ENCODE peak calls at places on chromosome 2, in five cellular contexts. F is H9, S is mesenchymal stem cell, P is trophoblast cell, T is H1. L is an unnamed sample.

GRCh38 chr2:7685342-7686015 is 768.3 kb downstream of the RNF144A start:
- DNase-seq in F (no peak), S (peak), P (no peak), T (no peak), L (no peak)

GRCh38 chr2:219561179-219562048 is 9.9 kb downstream of the OBSL1 start:
- DNase-seq in F (peak), S (no peak), P (no peak), T (no peak), L (no peak)

GRCh38 chr2:151570191-151570590 is 160.5 kb downstream of the RIF1 start:
- DNase-seq in F (no peak), S (no peak), P (no peak), T (no peak), L (no peak)

GRCh38 chr2:120017201-120017600 is 4.3 kb downstream of the EPB41L5 start:
- DNase-seq in F (no peak), S (no peak), P (no peak), T (no peak), L (no peak)

GRCh38 chr2:119647440-119648169 is 31.4 kb upstream of the TMEM177 start:
- DNase-seq in F (no peak), S (no peak), P (no peak), T (no peak), L (no peak)

GRCh38 chr2:174901075-174901474 is 104.1 kb downstream of the CHN1 start:
- DNase-seq in F (no peak), S (no peak), P (no peak), T (no peak), L (no peak)

GRCh38 chr2:61423714-61424113 is 47.2 kb downstream of the USP34 start:
- DNase-seq in F (no peak), S (peak), P (no peak), T (no peak), L (no peak)

GRCh38 chr2:241901018-241901380 is 31.5 kb downstream of the RTP5 start:
- DNase-seq in F (peak), S (no peak), P (no peak), T (no peak), L (no peak)

GRCh38 chr2:99804969-99805368 is 315.2 kb upstream of the REV1 start:
- DNase-seq in F (no peak), S (no peak), P (no peak), T (no peak), L (no peak)

GRCh38 chr2:105324732-105325131 is 4.8 kb downstream of the TGFBRAP1 start:
- DNase-seq in F (no peak), S (peak), P (peak), T (no peak), L (no peak)

GRCh38 chr2:234420406-234420805 is 76.5 kb downstream of the ARL4C start:
- DNase-seq in F (no peak), S (no peak), P (no peak), T (no peak), L (no peak)

GRCh38 chr2:197215988-197216979 is 94.3 kb downstream of the ANKRD44 start:
- DNase-seq in F (no peak), S (peak), P (no peak), T (no peak), L (no peak)

GRCh38 chr2:219542931-219543595 is 546 bp downstream of the CHPF start:
- DNase-seq in F (no peak), S (peak), P (peak), T (no peak), L (no peak)

GRCh38 chr2:75560022-75560767 is 544 bp downstream of the EVA1A start:
- DNase-seq in F (peak), S (peak), P (no peak), T (no peak), L (peak)

GRCh38 chr2:184040230-184040629 is 558.1 kb upstream of the ZNF804A start:
- DNase-seq in F (no peak), S (peak), P (no peak), T (no peak), L (no peak)

GRCh38 chr2:186485576-186485870 is 537 bp upstream of the ZC3H15 start:
- DNase-seq in F (no peak), S (no peak), P (no peak), T (no peak), L (no peak)

GRCh38 chr2:225002656-225003045 is 39.6 kb downstream of the DOCK10 start:
- DNase-seq in F (no peak), S (no peak), P (no peak), T (no peak), L (no peak)

GRCh38 chr2:190511104-190511503 is 23.4 kb downstream of the NEMP2 start:
- DNase-seq in F (no peak), S (peak), P (no peak), T (no peak), L (no peak)

GRCh38 chr2:22904126-22904684 is 480.8 kb upstream of the KLHL29 start:
- DNase-seq in F (peak), S (no peak), P (no peak), T (peak), L (peak)

GRCh38 chr2:8540552-8541055 is 141.3 kb upstream of the ID2 start:
- DNase-seq in F (peak), S (no peak), P (no peak), T (no peak), L (no peak)

GRCh38 chr2:165953306-165953654 is 296 bp downstream of the TTC21B start:
- DNase-seq in F (no peak), S (no peak), P (peak), T (no peak), L (no peak)

GRCh38 chr2:47360937-47361336 is 42.0 kb upstream of the MSH2 start:
- DNase-seq in F (no peak), S (peak), P (no peak), T (no peak), L (no peak)

GRCh38 chr2:39642054-39642742 is 23.5 kb upstream of the TMEM178A start:
- DNase-seq in F (no peak), S (peak), P (no peak), T (no peak), L (no peak)

GRCh38 chr2:53289309-53290006 is 478.1 kb upstream of the CHAC2 start:
- DNase-seq in F (no peak), S (no peak), P (no peak), T (no peak), L (no peak)

GRCh38 chr2:199128476-199129214 is 329.1 kb downstream of the SATB2 start:
- DNase-seq in F (no peak), S (no peak), P (no peak), T (no peak), L (no peak)

GRCh38 chr2:63588385-63589147 is at the start of the genes MDH1 and WDPCP:
- DNase-seq in F (peak), S (peak), P (peak), T (peak), L (peak)

GRCh38 chr2:186496401-186496800 is 10.3 kb downstream of the ZC3H15 start:
- DNase-seq in F (no peak), S (no peak), P (no peak), T (no peak), L (no peak)

GRCh38 chr2:235027558-235028214 is 75.9 kb downstream of the SH3BP4 start:
- DNase-seq in F (no peak), S (peak), P (no peak), T (no peak), L (no peak)

DNA sequence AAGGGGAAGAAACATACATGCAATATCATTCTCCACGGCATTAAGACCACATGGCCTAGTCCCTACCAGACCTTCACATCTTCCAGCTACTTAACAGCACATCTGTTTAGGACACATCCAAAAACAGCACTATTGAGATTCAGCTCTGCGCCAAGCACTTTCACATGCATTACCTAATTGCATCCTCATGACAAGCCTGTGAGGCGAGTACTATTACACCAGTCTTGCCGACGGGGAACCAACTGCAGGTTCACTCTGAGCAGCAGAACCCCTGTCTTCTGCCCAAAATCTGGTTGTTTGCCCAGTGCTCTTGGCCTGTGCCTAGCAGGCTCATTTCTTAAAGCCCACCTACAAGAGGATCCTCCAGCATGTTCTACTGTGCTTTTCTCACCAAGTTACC is 66.6 kb downstream of the AAK1 start:
- DNase-seq in F (no peak), S (no peak), P (no peak), T (no peak), L (no peak)
- H2BK12ac ChIP-seq in F (no peak), S (no peak), P (no peak), T (no peak), L (no peak)

GRCh38 chr2:195574305-195574704 is 82.7 kb upstream of the SLC39A10 start:
- DNase-seq in F (no peak), S (no peak), P (no peak), T (no peak), L (no peak)

GRCh38 chr2:195575021-195575420 is 82.0 kb upstream of the SLC39A10 start:
- DNase-seq in F (no peak), S (peak), P (no peak), T (no peak), L (no peak)

GRCh38 chr2:195572894-195573293 is 84.1 kb upstream of the SLC39A10 start:
- DNase-seq in F (no peak), S (no peak), P (no peak), T (no peak), L (no peak)

GRCh38 chr2:195575879-195576391 is 81.1 kb upstream of the SLC39A10 start:
- DNase-seq in F (no peak), S (peak), P (peak), T (no peak), L (no peak)

DNA sequence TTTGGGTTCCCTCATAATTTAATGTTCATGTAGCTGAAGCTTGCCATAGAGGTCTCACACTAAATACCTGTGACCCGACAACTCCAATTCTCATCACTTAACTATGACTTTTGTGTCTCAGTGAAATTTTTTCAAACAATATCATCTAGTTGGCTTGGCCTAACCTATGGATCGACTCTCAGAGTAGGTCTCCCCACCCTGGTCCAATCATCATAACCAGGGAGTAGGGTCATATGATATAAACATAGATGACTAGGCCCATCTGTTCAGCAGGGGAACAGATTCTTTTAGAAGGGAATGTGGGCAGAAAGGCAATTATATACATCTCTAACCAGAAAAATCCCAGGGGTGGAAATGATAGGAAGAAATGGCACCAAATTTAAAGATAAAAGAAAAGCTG is 83.7 kb upstream of the SLC39A10 start:
- DNase-seq in F (no peak), S (no peak), P (no peak), T (no peak), L (no peak)
- H2BK120ac ChIP-seq in F (no peak), S (no peak), P (no peak), T (no peak), L (no peak)

DNA sequence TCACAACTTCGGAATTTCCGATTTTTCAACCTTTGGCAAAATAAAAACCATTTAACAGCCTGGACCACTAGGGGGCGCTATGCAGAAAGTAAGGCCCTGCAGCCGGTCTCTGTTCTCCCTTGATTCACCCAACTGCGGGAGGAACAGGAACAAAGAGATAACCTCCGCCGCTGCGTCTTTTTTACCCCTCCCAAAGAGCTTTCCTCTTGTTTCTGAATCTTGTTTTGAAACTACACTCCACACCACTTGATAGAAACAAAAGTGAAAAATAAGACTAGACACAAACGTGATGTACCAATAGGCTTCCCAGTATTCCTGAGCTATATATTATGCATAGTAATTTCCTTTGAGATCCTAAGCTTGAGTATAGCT is 231.2 kb downstream of the MYO3B start:
- DNase-seq in F (peak), S (peak), P (peak), T (peak), L (peak)
- H2BK12ac ChIP-seq in F (no peak), S (no peak), P (no peak), T (no peak), L (no peak)

GRCh38 chr2:19127616-19128015 is 230.8 kb downstream of the OSR1 start:
- DNase-seq in F (no peak), S (no peak), P (no peak), T (no peak), L (no peak)

GRCh38 chr2:19124135-19124534 is 234.3 kb downstream of the OSR1 start:
- DNase-seq in F (no peak), S (peak), P (peak), T (no peak), L (no peak)

GRCh38 chr2:19125876-19126275 is 232.5 kb downstream of the OSR1 start:
- DNase-seq in F (no peak), S (no peak), P (peak), T (no peak), L (no peak)

GRCh38 chr2:19128148-19128547 is 230.3 kb downstream of the OSR1 start:
- DNase-seq in F (no peak), S (no peak), P (no peak), T (no peak), L (no peak)

DNA sequence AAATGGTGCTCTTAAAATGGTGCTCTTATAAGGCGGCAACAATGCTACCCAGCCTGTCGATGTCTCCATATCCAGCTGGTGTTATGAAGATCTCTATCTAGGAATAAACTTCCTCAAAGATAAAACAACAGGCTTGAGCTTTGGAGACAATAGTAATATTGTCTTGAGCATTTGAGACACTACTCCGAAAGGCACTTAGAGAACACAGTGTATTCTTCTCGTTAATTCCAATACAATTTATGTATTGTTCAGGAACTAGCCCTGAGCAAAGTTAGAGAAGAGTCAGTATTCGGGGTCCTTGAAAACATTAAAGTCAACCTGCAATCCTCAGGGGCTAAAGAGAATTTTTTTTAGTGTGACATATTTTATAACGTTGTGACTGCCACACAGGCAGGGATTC is 232.1 kb downstream of the OSR1 start:
- DNase-seq in F (no peak), S (no peak), P (no peak), T (no peak), L (no peak)
- H2BK120ac ChIP-seq in F (no peak), S (no peak), P (no peak), T (no peak), L (no peak)

DNA sequence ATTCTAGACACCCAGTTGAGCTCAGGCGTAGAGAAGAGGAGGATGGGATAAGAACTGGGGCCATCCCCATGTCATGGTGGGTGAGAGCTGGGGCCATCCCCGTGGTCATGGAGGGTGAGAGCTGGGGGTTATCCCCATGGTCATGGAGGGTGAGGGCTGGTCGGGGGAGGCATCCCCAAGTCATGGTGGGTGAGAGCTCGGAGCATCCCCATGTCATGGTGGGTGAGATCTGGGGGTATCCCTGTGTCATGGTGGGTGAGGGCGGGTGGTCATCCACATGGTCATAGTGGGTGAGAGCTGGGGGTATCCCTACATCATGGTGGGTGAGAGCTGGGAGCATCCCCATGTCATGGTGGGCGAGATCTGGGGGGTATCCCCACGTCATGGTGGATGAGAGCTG is 52.5 kb downstream of the IL1RL2 start:
- DNase-seq in F (no peak), S (no peak), P (no peak), T (no peak), L (no peak)
- H2BK12ac ChIP-seq in F (no peak), S (peak), P (no peak), T (no peak), L (no peak)

DNA sequence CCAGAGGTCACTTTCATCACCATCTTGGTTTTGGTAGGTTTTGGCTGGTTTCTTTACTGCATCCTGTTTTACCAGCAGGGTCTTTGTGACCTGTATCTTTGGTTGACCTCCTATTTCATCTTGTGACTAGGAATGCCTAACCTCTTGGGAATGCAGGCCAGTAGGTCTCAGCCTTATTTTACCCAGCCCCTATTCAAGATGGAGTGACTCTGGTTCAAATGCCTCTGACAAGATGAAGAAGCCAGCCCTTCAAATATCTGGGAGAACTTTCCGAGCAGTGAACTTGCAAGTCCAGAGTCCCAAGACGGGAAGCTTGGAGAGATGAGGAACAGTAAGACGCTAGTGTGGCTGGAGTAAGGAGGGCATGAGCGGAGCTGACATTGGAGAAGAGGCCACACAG is 28.6 kb downstream of the PROKR1 start:
- DNase-seq in F (no peak), S (no peak), P (no peak), T (no peak), L (no peak)
- H2BK120ac ChIP-seq in F (no peak), S (no peak), P (no peak), T (no peak), L (no peak)

DNA sequence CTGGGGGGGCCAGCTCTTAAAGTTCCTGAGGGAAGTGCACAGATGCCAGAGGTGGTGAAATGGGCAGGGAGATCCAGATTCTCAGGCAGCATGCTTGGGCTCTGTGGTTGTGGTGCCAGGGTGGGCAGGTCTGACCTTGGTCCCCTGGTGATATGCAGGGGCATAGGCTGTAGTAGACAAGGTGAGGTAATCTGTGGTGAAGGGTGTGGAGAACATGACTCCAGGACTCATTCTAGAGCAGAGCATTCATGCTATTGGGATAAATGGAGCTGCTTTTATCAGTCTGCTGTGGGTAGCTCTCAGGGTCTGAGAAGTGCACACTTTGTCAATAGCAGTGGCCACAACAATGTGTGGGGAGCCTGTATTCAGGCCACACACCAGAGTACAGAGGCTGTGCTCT is 16.9 kb downstream of the ACVR1C start:
- DNase-seq in F (no peak), S (no peak), P (no peak), T (no peak), L (no peak)
- H2BK12ac ChIP-seq in F (no peak), S (no peak), P (no peak), T (no peak), L (no peak)

GRCh38 chr2:153196378-153197058 is 282.0 kb downstream of the RPRM start:
- DNase-seq in F (no peak), S (no peak), P (no peak), T (no peak), L (no peak)
- H2BK120ac ChIP-seq in F (no peak), S (no peak), P (no peak), T (no peak), L (peak)

DNA sequence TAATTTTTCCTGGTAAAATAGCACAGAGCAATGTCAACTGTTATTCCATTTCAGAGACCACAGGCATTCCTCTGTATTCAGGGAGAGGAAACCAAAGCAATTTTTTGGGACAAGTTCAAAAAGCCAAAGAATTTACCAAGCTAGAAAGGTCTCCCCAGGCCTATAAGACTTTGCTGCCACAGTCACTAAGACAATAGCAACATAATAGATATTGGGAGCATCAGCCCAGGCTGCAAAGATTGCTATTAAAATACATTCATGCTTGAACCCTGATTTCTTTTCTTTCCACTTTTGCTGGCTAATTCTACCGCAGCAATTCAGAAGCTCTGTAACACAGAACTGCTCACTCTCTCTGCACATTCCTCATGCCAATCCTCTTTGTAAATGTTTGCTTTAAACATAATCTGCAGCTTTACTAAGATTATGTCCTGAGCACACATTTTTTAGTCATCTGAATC is 76.3 kb downstream of the CLHC1 start:
- DNase-seq in F (no peak), S (peak), P (no peak), T (no peak), L (no peak)
- H2BK12ac ChIP-seq in F (no peak), S (no peak), P (no peak), T (no peak), L (no peak)

GRCh38 chr2:12948963-12949353 is 232.2 kb downstream of the TRIB2 start:
- DNase-seq in F (no peak), S (no peak), P (no peak), T (no peak), L (no peak)
- H2BK120ac ChIP-seq in F (no peak), S (no peak), P (no peak), T (no peak), L (no peak)

L was measured in neuronal stem cell.